ENCODE peak calls at places on chromosomes 13 and 19, in four cellular contexts. B is fibroblast of lung, O is GM23248, L is neural progenitor cell. M is an unnamed sample.

GRCh38 chr19:48999481-49000325 is 6.0 kb downstream of the RUVBL2 start:
- DNase-seq in B (peak), L (peak), O (peak), M (peak)

GRCh38 chr13:46176756-46177155 is 5.2 kb downstream of the LCP1 start:
- DNase-seq in L (no peak), B (no peak), O (no peak), M (no peak)

GRCh38 chr13:66689037-66689619 is 541.0 kb downstream of the PCDH9 start:
- DNase-seq in B (peak), O (no peak), L (peak), M (no peak)

GRCh38 chr13:106534844-106535551 is 464 bp downstream of the EFNB2 start:
- DNase-seq in B (peak), L (no peak), O (peak), M (peak)

GRCh38 chr13:87677334-87678234 is 6.4 kb downstream of the SLITRK5 start:
- DNase-seq in O (peak), B (no peak), L (peak), M (no peak)

GRCh38 chr13:76944457-76944856 is 3.9 kb upstream of the ACOD1 start:
- DNase-seq in B (peak), L (no peak), O (peak), M (peak)

GRCh38 chr19:45322744-45323281 is at the start of gene CKM:
- DNase-seq in O (no peak), L (no peak), B (no peak), M (no peak)

GRCh38 chr13:28584873-28585317 is 74.0 kb upstream of the POMP start:
- DNase-seq in O (peak), B (peak), L (no peak), M (peak)

GRCh38 chr13:109840201-109840892 is 54.0 kb upstream of the IRS2 start:
- DNase-seq in O (peak), L (peak), B (peak), M (peak)

GRCh38 chr13:30711837-30712236 is 23.5 kb upstream of the ALOX5AP start:
- DNase-seq in L (no peak), O (no peak), B (no peak), M (no peak)

GRCh38 chr19:33629826-33630375 is 8.1 kb downstream of the CHST8 start:
- DNase-seq in B (no peak), O (peak), L (no peak), M (no peak)

GRCh38 chr13:30696278-30697176 is 38.8 kb upstream of the ALOX5AP start:
- DNase-seq in B (peak), L (no peak), O (peak), M (no peak)

GRCh38 chr19:737591-738093 is 13.3 kb upstream of the MISP start:
- DNase-seq in O (peak), B (peak), L (peak), M (no peak)

GRCh38 chr19:41265376-41266153 is 1.4 kb downstream of the HNRNPUL1 start:
- DNase-seq in L (peak), B (peak), O (peak), M (peak)

GRCh38 chr13:61136515-61136914 is 279.1 kb downstream of the PCDH20 start:
- DNase-seq in L (no peak), O (no peak), B (no peak), M (no peak)

GRCh38 chr13:99983401-99984133 is 2.0 kb downstream of the ZIC2 start:
- DNase-seq in L (peak), O (peak), B (no peak), M (no peak)

GRCh38 chr13:59880468-59880867 is 283.3 kb downstream of the DIAPH3 start:
- DNase-seq in L (no peak), O (peak), B (peak), M (no peak)

GRCh38 chr13:110448230-110448629 is 113.3 kb downstream of the RAB20 start:
- DNase-seq in O (peak), B (peak), L (no peak), M (peak)

GRCh38 chr13:81686877-81687276 is 1346.0 kb upstream of the SPRY2 start:
- DNase-seq in L (no peak), O (no peak), B (peak), M (no peak)

GRCh38 chr19:50717891-50718254 is 1.7 kb downstream of the SHANK1 start:
- DNase-seq in B (no peak), O (no peak), L (peak), M (no peak)

GRCh38 chr19:50717026-50717723 is 2.4 kb downstream of the SHANK1 start:
- DNase-seq in L (no peak), O (no peak), B (no peak), M (no peak)

GRCh38 chr19:50719566-50719965 is at the start of gene SHANK1:
- DNase-seq in L (peak), O (peak), B (no peak), M (no peak)

GRCh38 chr19:50719119-50719435 is 525 bp downstream of the SHANK1 start:
- DNase-seq in O (no peak), L (no peak), B (no peak), M (no peak)

DNA sequence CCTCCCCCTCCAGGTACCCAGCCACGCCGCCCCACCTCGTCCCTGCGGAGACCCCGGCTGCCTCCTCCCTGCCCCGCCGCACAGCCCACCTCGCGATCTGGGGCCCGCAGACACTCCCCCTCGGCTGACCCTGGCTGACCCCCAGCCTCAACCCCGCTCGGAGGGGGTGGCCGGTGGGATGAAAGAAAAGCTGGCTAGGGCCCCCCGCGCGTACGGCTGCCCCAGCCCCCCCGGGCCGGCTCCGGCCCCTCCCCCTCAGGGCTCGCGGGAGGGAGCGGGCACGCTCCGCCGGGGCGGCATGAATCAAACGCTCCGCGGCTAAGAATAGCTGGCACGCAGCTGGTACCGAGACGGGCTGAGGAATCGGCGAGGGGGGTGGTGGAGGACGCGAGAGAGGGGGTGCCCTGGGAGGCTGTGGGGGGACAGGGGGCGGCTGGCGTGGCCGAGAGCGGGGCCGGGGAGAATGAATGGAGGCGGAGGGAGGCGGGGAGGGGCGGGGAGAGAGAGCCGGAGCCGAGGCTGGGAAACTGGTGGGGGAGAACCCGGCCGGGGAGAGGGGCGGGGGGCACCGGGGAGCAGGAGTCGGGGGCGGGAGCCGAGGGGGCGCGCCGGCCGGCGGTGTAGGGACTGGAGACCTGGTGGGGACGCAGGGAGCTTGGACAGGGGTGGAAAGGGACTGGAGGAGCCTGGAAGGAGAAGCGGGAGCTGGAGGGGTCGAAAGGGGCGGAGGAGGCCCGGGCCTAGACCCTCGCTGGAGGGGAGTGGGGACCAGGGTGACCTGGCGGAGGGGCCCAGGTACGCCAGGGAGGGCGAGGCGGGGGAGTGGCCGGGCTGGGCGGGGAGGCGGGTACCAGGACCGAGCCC is 1.1 kb downstream of the SHANK1 start:
- DNase-seq in O (peak), B (no peak), L (peak), M (no peak)
- TF ChIP-seq EZH2 in O (no peak), B (no peak), L (peak), M (no peak)

DNA sequence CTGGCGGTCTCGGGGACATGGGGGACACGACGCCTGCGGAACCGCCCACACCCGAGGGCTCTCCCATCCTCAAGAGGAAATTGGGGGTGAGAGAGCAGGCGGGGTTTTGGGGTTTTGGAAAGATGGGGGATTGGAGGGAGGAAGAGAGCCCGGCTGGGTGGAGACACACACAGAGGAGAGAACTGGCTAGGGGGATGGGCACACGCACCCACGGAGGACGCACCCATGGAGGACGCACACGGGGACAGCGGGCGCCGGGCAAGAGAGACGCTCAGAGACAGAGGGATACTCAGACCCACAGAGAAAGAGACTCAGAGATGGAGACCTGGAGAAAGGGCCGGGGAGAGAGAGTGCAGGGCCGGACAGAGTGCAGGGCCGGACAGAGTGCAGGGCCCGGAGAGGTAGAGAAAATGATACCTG is 52.1 kb downstream of the MAP4K1 start:
- DNase-seq in B (no peak), L (no peak), O (no peak), M (no peak)
- H3K4me2 ChIP-seq in B (no peak), L (no peak), O (no peak), M (no peak)

DNA sequence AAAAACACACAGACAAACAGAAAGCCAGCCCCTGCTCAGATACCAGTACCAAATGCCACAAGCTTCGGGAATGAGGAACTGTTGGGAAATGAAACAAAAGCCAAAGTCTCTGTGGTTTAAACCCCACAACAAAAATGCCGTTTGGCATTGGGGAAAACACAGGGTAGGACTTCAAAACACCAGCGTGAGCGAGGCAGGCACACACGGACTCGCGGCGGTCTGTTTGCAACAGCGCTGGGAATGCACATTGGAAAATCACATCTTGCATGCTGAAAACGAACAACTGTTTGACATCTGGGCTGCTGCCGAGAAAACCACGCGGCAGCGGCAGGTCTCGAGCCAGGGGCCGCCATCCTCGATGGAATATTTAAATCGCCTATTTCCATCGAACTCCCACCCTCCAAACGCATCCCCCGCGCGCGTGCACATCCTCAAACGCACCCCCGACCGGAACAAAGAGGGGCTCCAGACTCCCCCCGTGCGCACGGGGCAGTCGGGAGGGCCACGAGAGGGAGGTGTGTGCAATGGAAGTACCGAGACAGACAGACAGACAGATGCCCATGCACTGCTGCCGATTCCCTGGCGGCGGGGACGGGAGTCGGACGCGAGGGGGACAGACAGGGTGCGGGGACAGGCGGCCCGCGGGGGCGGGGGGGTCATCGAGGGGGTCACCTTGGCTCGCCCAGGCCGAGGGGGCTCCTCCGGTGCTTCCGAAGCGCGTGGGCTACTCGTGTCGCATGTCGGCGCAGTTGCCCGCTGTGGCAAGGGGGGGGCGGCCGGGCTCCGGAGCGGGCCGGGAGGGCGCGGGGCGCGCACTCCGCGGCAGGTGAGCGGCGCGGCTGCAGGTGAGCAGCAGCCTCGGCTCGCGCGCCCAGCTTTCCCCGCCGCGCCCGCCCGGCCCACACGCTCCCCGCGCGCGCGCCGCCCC is at the start of gene GPR12:
- DNase-seq in B (peak), O (peak), L (peak), M (no peak)
- TF ChIP-seq EZH2 in B (peak), O (peak), L (peak), M (peak)

GRCh38 chr13:20045946-20046548 is 87.5 kb downstream of the ZMYM2 start:
- DNase-seq in O (no peak), B (no peak), L (no peak), M (no peak)

GRCh38 chr13:20053891-20054290 is 95.4 kb downstream of the ZMYM2 start:
- DNase-seq in O (no peak), B (no peak), L (no peak), M (no peak)

GRCh38 chr13:20051366-20051765 is 92.8 kb downstream of the ZMYM2 start:
- DNase-seq in O (no peak), L (no peak), B (no peak), M (no peak)

GRCh38 chr13:20053016-20053415 is 94.5 kb downstream of the ZMYM2 start:
- DNase-seq in O (peak), L (no peak), B (peak), M (peak)

DNA sequence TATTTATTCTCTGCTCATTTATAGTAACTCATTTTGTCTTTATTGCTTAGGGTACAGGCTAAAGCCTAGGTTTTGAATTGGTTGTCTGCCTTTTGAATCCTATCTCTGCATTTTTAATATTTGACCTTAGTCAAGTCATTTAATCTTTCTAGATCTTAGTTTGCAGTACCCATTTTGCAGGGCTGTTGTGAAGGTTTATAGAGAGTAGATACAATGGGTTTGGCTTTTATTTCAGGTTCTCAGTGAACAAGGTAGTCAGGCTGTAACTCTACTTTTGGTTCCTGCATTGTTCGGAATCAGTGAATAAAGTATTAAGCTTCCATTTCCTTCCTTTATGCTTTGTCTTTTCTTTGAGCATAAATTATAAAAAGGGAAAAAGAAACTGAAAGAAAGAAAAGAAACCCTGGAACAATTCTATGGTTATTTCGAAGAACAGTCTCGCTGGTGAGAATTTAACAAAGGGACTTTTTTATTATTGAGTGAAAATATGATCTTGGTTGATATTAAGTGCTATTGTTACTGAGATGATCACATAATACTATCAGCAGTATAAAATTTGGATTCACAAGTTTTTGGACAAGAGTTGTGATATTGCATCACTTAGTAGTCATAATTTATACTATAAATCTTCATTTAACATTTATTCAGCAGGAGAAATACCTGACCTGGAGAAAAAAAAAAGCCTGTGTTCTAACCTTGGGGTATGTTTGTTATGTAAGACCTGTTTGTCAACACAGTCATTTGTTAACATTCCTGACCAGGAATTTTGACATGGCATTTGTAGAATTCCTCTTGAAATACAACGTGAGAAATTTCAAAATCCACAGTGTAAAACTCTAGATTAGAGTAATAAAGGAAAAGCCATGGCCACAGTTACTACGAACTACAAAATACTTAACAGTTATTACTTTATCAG is 91.3 kb downstream of the ZMYM2 start:
- DNase-seq in B (no peak), L (no peak), O (no peak), M (no peak)
- H3K4me2 ChIP-seq in B (no peak), L (no peak), O (no peak), M (no peak)

GRCh38 chr19:43683905-43684304 is 13.9 kb upstream of the PLAUR start:
- DNase-seq in B (no peak), L (no peak), O (no peak), M (no peak)
- TF ChIP-seq EZH2 in B (no peak), L (no peak), O (no peak), M (no peak)

GRCh38 chr19:14349426-14349825 is 31.8 kb upstream of the ADGRE5 start:
- DNase-seq in B (no peak), L (no peak), O (no peak), M (no peak)
- H3K4me2 ChIP-seq in B (no peak), L (no peak), O (no peak), M (no peak)

M was measured in astrocyte.